ENCODE peak calls at places on chromosome 7, in six cellular contexts. J, R, H, W, M and U are unnamed samples.

GRCh38 chr7:8669501-8669851 is 236.1 kb downstream of the NXPH1 start:
- DNase-seq in J (no peak), M (no peak), W (no peak), H (no peak), R (no peak), U (no peak)

GRCh38 chr7:7736671-7737070 is 18.3 kb upstream of the RPA3 start:
- DNase-seq in M (no peak), H (no peak), J (no peak), R (no peak), W (no peak), U (no peak)

GRCh38 chr7:32890010-32890552 is 1.5 kb downstream of the KBTBD2 start:
- DNase-seq in R (no peak), M (no peak), H (no peak), W (peak; percentile 59), J (no peak), U (no peak)

GRCh38 chr7:155793720-155794119 is 18.5 kb downstream of the SHH start:
- DNase-seq in R (no peak), M (no peak), H (no peak), W (no peak), J (no peak), U (no peak)

GRCh38 chr7:6379881-6380280 is 67.9 kb downstream of the DAGLB start:
- DNase-seq in M (no peak), H (no peak), R (no peak), W (no peak), J (no peak), U (no peak)

GRCh38 chr7:7761974-7762769 is 43.8 kb upstream of the RPA3 start:
- DNase-seq in W (peak; percentile 18), H (no peak), R (no peak), M (no peak), J (no peak), U (no peak)

GRCh38 chr7:47092331-47092730 is 489.6 kb downstream of the TNS3 start:
- DNase-seq in J (no peak), H (no peak), R (no peak), W (no peak), M (no peak), U (no peak)

GRCh38 chr7:80028717-80029116 is 105.9 kb upstream of the GNAI1 start:
- DNase-seq in J (no peak), R (no peak), H (no peak), M (no peak), W (no peak), U (no peak)

GRCh38 chr7:123537026-123537642 is 2.7 kb upstream of the IQUB start:
- DNase-seq in M (no peak), R (no peak), H (no peak), W (peak; percentile 54), J (no peak), U (no peak)

GRCh38 chr7:145916776-145917175 is 199.8 kb upstream of the CNTNAP2 start:
- DNase-seq in M (no peak), H (no peak), W (no peak), R (no peak), J (no peak), U (no peak)

GRCh38 chr7:93117852-93118530 is at the start of gene SAMD9:
- DNase-seq in J (peak; percentile 77), H (peak; percentile 51), W (peak; percentile 67), M (no peak), R (peak; percentile 38), U (peak; percentile 43)

GRCh38 chr7:28685291-28685659 is 272.9 kb downstream of the TRIL start:
- DNase-seq in W (no peak), R (no peak), J (no peak), M (no peak), H (peak; percentile 28), U (no peak)

GRCh38 chr7:88789480-88790064 is 6.0 kb downstream of the TEX47 start:
- DNase-seq in M (no peak), R (no peak), W (peak; percentile 15), J (no peak), H (peak; percentile 4), U (no peak)

GRCh38 chr7:47103498-47104205 is 478.3 kb downstream of the TNS3 start:
- DNase-seq in R (no peak), W (peak; percentile 44), H (no peak), M (no peak), J (no peak), U (no peak)

GRCh38 chr7:26515462-26515861 is 223.8 kb downstream of the SNX10 start:
- DNase-seq in J (no peak), H (peak; percentile 52), R (no peak), W (peak; percentile 41), M (no peak), U (no peak)

GRCh38 chr7:20514364-20514763 is 101.1 kb upstream of the ABCB5 start:
- DNase-seq in W (peak; percentile 1), M (no peak), R (no peak), J (peak; percentile 2), H (peak; percentile 58), U (no peak)

GRCh38 chr7:41117431-41117830 is 585.5 kb downstream of the INHBA start:
- DNase-seq in R (no peak), W (no peak), H (no peak), J (no peak), M (no peak), U (no peak)

GRCh38 chr7:135678612-135679575 is 16.6 kb downstream of the STMP1 start:
- DNase-seq in M (no peak), H (no peak), J (no peak), R (no peak), W (no peak), U (no peak)

GRCh38 chr7:142689439-142690168 is 59.7 kb upstream of the PRSS1 start:
- DNase-seq in R (no peak), H (no peak), J (no peak), M (no peak), W (peak; percentile 7), U (no peak)

GRCh38 chr7:20577362-20578069 is 38.0 kb upstream of the ABCB5 start:
- DNase-seq in M (no peak), J (no peak), W (no peak), H (no peak), R (no peak), U (no peak)

GRCh38 chr7:100369105-100369504 is 4.2 kb upstream of the PILRA start:
- DNase-seq in W (peak; percentile 46), M (no peak), R (peak; percentile 42), H (no peak), J (peak; percentile 90), U (peak; percentile 45)

GRCh38 chr7:16365177-16365576 is 56.2 kb downstream of the CRPPA start:
- DNase-seq in J (no peak), M (no peak), W (no peak), H (peak; percentile 22), R (no peak), U (no peak)

GRCh38 chr7:78970440-78970916 is 483.0 kb downstream of the MAGI2 start:
- DNase-seq in W (no peak), J (no peak), R (no peak), H (no peak), M (no peak), U (no peak)

GRCh38 chr7:123847868-123848267 is 2.9 kb downstream of the HYAL4 start:
- DNase-seq in J (no peak), H (no peak), R (no peak), M (no peak), W (no peak), U (no peak)

GRCh38 chr7:41391818-41392217 is 311.1 kb downstream of the INHBA start:
- DNase-seq in R (no peak), J (no peak), W (no peak), M (no peak), H (no peak), U (no peak)

GRCh38 chr7:79376297-79377025 is 77.0 kb downstream of the MAGI2 start:
- DNase-seq in W (no peak), J (no peak), R (no peak), H (no peak), M (no peak), U (no peak)

DNA sequence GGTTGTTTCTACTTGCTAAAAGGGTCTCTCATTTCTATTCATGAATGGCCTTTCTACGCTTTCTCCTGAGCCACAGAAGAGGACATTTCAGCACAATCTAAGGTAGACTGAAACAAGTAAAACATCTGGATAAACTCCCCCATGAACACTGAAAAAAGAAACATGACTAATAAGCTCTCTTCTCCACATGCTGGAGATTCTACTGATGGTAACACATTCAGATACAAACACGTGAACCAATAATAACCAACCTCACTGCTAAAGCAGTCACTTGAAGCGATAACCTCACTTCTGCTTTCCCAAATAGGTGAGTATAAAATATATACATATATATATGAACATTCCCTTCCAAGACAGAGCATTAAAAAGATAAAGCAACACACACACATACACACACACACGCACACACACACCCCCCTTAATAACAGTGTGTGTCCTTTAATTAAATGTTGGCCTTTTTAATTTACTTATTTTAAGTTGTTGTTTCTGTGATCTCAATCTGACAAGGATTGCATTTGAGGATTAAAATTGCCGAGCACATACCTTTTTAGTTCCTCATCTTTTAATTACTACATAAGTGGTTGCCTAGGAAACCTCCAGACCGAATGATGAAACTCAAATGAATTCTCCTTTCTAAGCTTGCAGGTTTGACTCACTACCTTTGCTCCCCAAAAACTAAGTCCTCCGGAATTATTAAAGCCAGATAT is 292.4 kb upstream of the KLF14 start:
- DNase-seq in W (no peak), J (no peak), R (no peak), H (no peak), M (no peak), U (no peak)
- TF ChIP-seq TAF1 in W (no peak), J (no peak), R (no peak), H (no peak), M (no peak), U (no peak)

GRCh38 chr7:150585199-150585598 is 18.0 kb downstream of the GIMAP4 start:
- DNase-seq in W (no peak), M (no peak), H (no peak), J (no peak), R (no peak), U (no peak)
- TF ChIP-seq TAF1 in W (no peak), M (no peak), H (no peak), J (no peak), R (no peak), U (no peak)

DNA sequence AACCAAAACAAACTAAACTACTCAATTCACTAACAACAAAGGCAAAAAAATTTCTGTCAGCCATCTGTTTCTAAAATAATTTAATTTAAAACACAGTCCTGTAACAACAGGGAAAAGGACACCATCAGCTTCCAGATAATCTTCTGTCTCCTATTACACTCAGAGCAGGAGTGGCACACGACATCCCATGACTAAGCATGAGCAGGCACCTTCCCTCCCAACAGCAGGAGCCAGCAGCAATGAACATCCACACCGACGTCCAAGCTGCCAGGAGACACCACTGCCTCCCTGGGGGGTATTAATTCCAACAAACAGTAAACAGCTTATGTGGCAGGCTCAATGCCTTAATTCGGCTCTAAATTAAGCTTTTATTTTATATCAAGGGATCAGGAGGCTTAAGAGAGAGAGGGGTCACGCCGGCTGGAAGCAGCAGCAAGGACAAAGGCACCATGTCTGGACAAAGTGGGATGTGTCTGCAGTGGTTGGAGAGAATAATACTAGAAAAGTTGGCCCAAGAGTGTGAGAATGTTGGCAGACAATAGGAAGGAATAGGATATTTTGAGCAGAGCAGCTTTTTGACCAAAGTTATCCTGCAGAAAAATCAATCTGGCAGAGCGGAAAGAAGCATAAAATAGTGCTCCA is 45.6 kb downstream of the KIAA1549 start:
- DNase-seq in M (peak; percentile 33), J (no peak), H (peak; percentile 89), W (peak; percentile 41), R (no peak), U (no peak)
- TF ChIP-seq TAF1 in M (no peak), J (no peak), H (peak; percentile 92), W (no peak), R (no peak), U (no peak)

DNA sequence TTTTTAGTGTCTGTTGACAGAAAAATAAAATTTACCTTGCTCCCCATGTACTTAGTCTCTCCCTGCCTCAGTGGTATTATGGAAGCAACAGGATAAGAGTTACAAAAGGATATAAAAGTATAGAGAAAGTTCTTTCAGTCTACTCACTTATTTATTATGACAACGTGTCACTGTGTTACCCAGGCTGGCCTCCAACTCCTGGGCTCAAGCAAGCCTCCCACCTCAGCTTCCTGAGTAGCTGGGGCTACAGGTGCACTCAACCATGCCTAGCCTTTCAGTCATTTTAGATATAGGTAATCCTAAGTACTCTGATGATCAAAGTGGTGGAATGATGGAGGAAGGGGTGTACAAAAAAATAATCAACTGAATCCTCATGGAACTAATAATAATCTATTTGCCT is 215.2 kb upstream of the MKLN1 start:
- DNase-seq in J (no peak), H (no peak), M (no peak), W (no peak), R (no peak), U (no peak)
- TF ChIP-seq TAF1 in J (no peak), H (no peak), M (no peak), W (no peak), R (no peak), U (no peak)